ENCODE peak calls at places on chromosome X, in ten cellular contexts. O, M, X, N, J, W, D, K, F and S are unnamed samples.

GRCh38 chrX:101550362-101550761 is at the start of gene ARMCX1:
- DNase-seq in O (no peak), M (peak), X (peak), N (peak), J (peak), W (no peak), D (peak), K (peak), F (peak), S (peak)

GRCh38 chrX:43581888-43582539 is 74.1 kb upstream of the MAOA start:
- DNase-seq in O (no peak), M (no peak), X (no peak), N (no peak), J (no peak), W (no peak), D (no peak), K (no peak), F (no peak), S (no peak)

GRCh38 chrX:11665144-11666040 is at the start of gene ARHGAP6:
- DNase-seq in O (no peak), M (peak), X (peak), N (peak), J (peak), W (peak), D (peak), K (no peak), F (peak), S (no peak)

GRCh38 chrX:101407167-101407747 is 468 bp downstream of the GLA start:
- DNase-seq in O (no peak), M (no peak), X (no peak), N (no peak), J (no peak), W (no peak), D (no peak), K (no peak), F (no peak), S (no peak)

GRCh38 chrX:153440556-153441135 is 5.2 kb downstream of the TREX2 start:
- DNase-seq in O (no peak), M (no peak), X (no peak), N (no peak), J (no peak), W (no peak), D (no peak), K (no peak), F (no peak), S (no peak)

GRCh38 chrX:78708830-78709229 is 38.7 kb upstream of the LPAR4 start:
- DNase-seq in O (no peak), M (no peak), X (no peak), N (no peak), J (no peak), W (no peak), D (no peak), K (no peak), F (no peak), S (no peak)

GRCh38 chrX:6226053-6226645 is 2.5 kb downstream of the NLGN4X start:
- DNase-seq in O (no peak), M (no peak), X (peak), N (no peak), J (no peak), W (no peak), D (no peak), K (no peak), F (no peak), S (no peak)

GRCh38 chrX:95762716-95763115 is 921.9 kb upstream of the DIAPH2 start:
- DNase-seq in O (no peak), M (no peak), X (peak), N (no peak), J (no peak), W (peak), D (no peak), K (no peak), F (no peak), S (no peak)

GRCh38 chrX:71992711-71993110 is 82.1 kb downstream of the NHSL2 start:
- DNase-seq in O (no peak), M (no peak), X (peak), N (no peak), J (no peak), W (no peak), D (no peak), K (no peak), F (no peak), S (no peak)

GRCh38 chrX:103396186-103396585 is 19.8 kb downstream of the BEX3 start:
- DNase-seq in O (no peak), M (no peak), X (no peak), N (no peak), J (no peak), W (no peak), D (no peak), K (no peak), F (peak), S (no peak)

GRCh38 chrX:77597090-77597489 is 149.9 kb downstream of the FGF16 start:
- DNase-seq in O (no peak), M (no peak), X (no peak), N (no peak), J (no peak), W (peak), D (no peak), K (no peak), F (peak), S (no peak)

GRCh38 chrX:32045149-32045548 is 973.3 kb upstream of the FTHL17 start:
- DNase-seq in O (no peak), M (no peak), X (peak), N (no peak), J (no peak), W (no peak), D (no peak), K (no peak), F (no peak), S (no peak)

GRCh38 chrX:53320543-53321215 is 39.3 kb upstream of the IQSEC2 start:
- DNase-seq in O (no peak), M (no peak), X (peak), N (no peak), J (peak), W (no peak), D (no peak), K (no peak), F (no peak), S (no peak)

GRCh38 chrX:46574941-46575381 is 1.4 kb downstream of the CHST7 start:
- DNase-seq in O (no peak), M (no peak), X (peak), N (peak), J (peak), W (no peak), D (no peak), K (no peak), F (peak), S (peak)

GRCh38 chrX:14051416-14051815 is 21.7 kb upstream of the GEMIN8 start:
- DNase-seq in O (no peak), M (no peak), X (no peak), N (no peak), J (no peak), W (peak), D (no peak), K (no peak), F (no peak), S (no peak)

GRCh38 chrX:19670854-19671620 is 155.7 kb upstream of the MAP3K15 start:
- DNase-seq in O (peak), M (no peak), X (peak), N (peak), J (no peak), W (peak), D (peak), K (no peak), F (peak), S (no peak)